ENCODE peak calls at places on chromosome 14, in five cellular contexts. D, K, J, Y and V are unnamed samples.

GRCh38 chr14:93008381-93008780 is 85.4 kb downstream of the CHGA start:
- DNase-seq in D (no peak), K (peak), J (no peak), Y (no peak), V (peak)

GRCh38 chr14:103545219-103545914 is 16.4 kb downstream of the TRMT61A start:
- DNase-seq in D (peak), K (peak), J (no peak), Y (no peak), V (no peak)

GRCh38 chr14:68306265-68306933 is 486.5 kb downstream of the ZFP36L1 start:
- DNase-seq in D (no peak), K (no peak), J (no peak), Y (no peak), V (no peak)

GRCh38 chr14:36402867-36403266 is 82.4 kb upstream of the MBIP start:
- DNase-seq in D (no peak), K (no peak), J (no peak), Y (no peak), V (no peak)

GRCh38 chr14:49853572-49854375 is 1.2 kb upstream of the NEMF start:
- DNase-seq in D (peak), K (peak), J (peak), Y (peak), V (peak)

GRCh38 chr14:61321385-61322010 is at the start of gene PRKCH:
- DNase-seq in D (peak), K (peak), J (no peak), Y (peak), V (peak)

GRCh38 chr14:61065671-61066070 is 84.6 kb downstream of the SLC38A6 start:
- DNase-seq in D (no peak), K (no peak), J (no peak), Y (no peak), V (no peak)

GRCh38 chr14:62213516-62213915 is 451.3 kb downstream of the SNAPC1 start:
- DNase-seq in D (no peak), K (no peak), J (no peak), Y (no peak), V (no peak)

GRCh38 chr14:51676549-51676948 is 24.8 kb downstream of the FRMD6 start:
- DNase-seq in D (no peak), K (no peak), J (no peak), Y (no peak), V (no peak)

GRCh38 chr14:89267656-89268055 is 149.4 kb downstream of the FOXN3 start:
- DNase-seq in D (no peak), K (no peak), J (no peak), Y (no peak), V (no peak)

GRCh38 chr14:104423224-104423681 is 156.3 kb upstream of the C14orf180 start:
- DNase-seq in D (no peak), K (no peak), J (no peak), Y (peak), V (no peak)

GRCh38 chr14:20262642-20263128 is 23.6 kb downstream of the OR11H4 start:
- DNase-seq in D (no peak), K (no peak), J (peak), Y (no peak), V (peak)

GRCh38 chr14:95500772-95501401 is 15.6 kb downstream of the SYNE3 start:
- DNase-seq in D (peak), K (peak), J (no peak), Y (peak), V (peak)

GRCh38 chr14:28774764-28775738 is 8.5 kb downstream of the FOXG1 start:
- DNase-seq in D (no peak), K (no peak), J (no peak), Y (no peak), V (no peak)

GRCh38 chr14:51173863-51174262 is 66.2 kb upstream of the TMX1 start:
- DNase-seq in D (no peak), K (no peak), J (no peak), Y (no peak), V (no peak)

GRCh38 chr14:75885829-75886228 is 96.0 kb downstream of the TGFB3 start:
- DNase-seq in D (no peak), K (no peak), J (no peak), Y (no peak), V (peak)

GRCh38 chr14:40216976-40217375 is 784.7 kb upstream of the FBXO33 start:
- DNase-seq in D (no peak), K (no peak), J (no peak), Y (no peak), V (no peak)

GRCh38 chr14:67926821-67927220 is 107.2 kb downstream of the RAD51B start:
- DNase-seq in D (no peak), K (no peak), J (no peak), Y (no peak), V (no peak)

GRCh38 chr14:71117839-71118743 is 210.8 kb downstream of the PCNX1 start:
- DNase-seq in D (no peak), K (no peak), J (no peak), Y (no peak), V (peak)

GRCh38 chr14:91985521-91986255 is 38.2 kb upstream of the FBLN5 start:
- DNase-seq in D (no peak), K (no peak), J (no peak), Y (no peak), V (no peak)

GRCh38 chr14:55297611-55298323 is 26.5 kb downstream of the FBXO34 start:
- DNase-seq in D (no peak), K (no peak), J (no peak), Y (no peak), V (no peak)

GRCh38 chr14:57533214-57533613 is 39.6 kb upstream of the CCDC198 start:
- DNase-seq in D (no peak), K (no peak), J (no peak), Y (no peak), V (peak)

GRCh38 chr14:39203659-39204606 is 28.9 kb downstream of the PNN start:
- DNase-seq in D (peak), K (no peak), J (no peak), Y (no peak), V (no peak)